ENCODE peak calls at places on chromosomes 12 and 14, in five cellular contexts. O, P, U, J and C are unnamed samples.

GRCh38 chr14:53793790-53794560 is 162.7 kb downstream of the BMP4 start:
- DNase-seq in U (no peak), P (peak), J (no peak), O (no peak), C (no peak)

GRCh38 chr12:29725587-29726320 is 58.0 kb downstream of the TMTC1 start:
- DNase-seq in O (no peak), P (no peak), J (no peak), U (no peak), C (no peak)

GRCh38 chr14:65824285-65824977 is 411.9 kb downstream of the FUT8 start:
- DNase-seq in P (no peak), U (peak), O (peak), J (peak), C (peak)

GRCh38 chr12:2980630-2981029 is 21.4 kb downstream of the TEAD4 start:
- DNase-seq in O (no peak), J (no peak), P (no peak), U (no peak), C (no peak)

GRCh38 chr12:6697584-6698351 is 2.8 kb downstream of the PIANP start:
- DNase-seq in P (no peak), J (peak), O (peak), U (peak), C (peak)

GRCh38 chr14:104799657-104800599 is 973 bp upstream of the ZBTB42 start:
- DNase-seq in O (no peak), J (no peak), P (no peak), U (peak), C (no peak)

GRCh38 chr14:91278383-91278715 is 33.8 kb upstream of the GPR68 start:
- DNase-seq in O (no peak), P (no peak), J (peak), U (no peak), C (no peak)

GRCh38 chr12:119328111-119328510 is 6.4 kb upstream of the CCDC60 start:
- DNase-seq in U (no peak), P (no peak), O (no peak), J (peak), C (peak)

GRCh38 chr14:103361868-103362267 is 23.3 kb upstream of the MARK3 start:
- DNase-seq in U (no peak), P (no peak), O (peak), J (no peak), C (no peak)

GRCh38 chr12:32734952-32735351 is 20.7 kb downstream of the YARS2 start:
- DNase-seq in O (no peak), J (peak), U (no peak), P (no peak), C (no peak)

GRCh38 chr12:75591628-75592027 is 80.2 kb upstream of the KRR1 start:
- DNase-seq in U (no peak), O (no peak), J (no peak), P (no peak), C (no peak)

GRCh38 chr12:5244513-5244972 is 187.4 kb upstream of the NTF3 start:
- DNase-seq in J (no peak), O (no peak), P (no peak), U (no peak), C (no peak)

GRCh38 chr12:59164226-59164625 is 243.9 kb upstream of the LRIG3 start:
- DNase-seq in P (no peak), J (no peak), O (no peak), U (no peak), C (no peak)

GRCh38 chr14:105859717-105860614 is 333.6 kb downstream of the TMEM121 start:
- DNase-seq in J (peak), O (no peak), U (peak), P (no peak), C (no peak)

GRCh38 chr14:27427796-27428195 is 830.0 kb upstream of the NOVA1 start:
- DNase-seq in P (no peak), U (no peak), J (no peak), O (peak), C (no peak)

GRCh38 chr12:23221926-23222325 is 597.0 kb downstream of the ETNK1 start:
- DNase-seq in U (no peak), O (no peak), J (no peak), P (no peak), C (no peak)

GRCh38 chr14:75566321-75566720 is 12.1 kb upstream of the FLVCR2 start:
- DNase-seq in O (no peak), U (no peak), P (no peak), J (no peak), C (no peak)

GRCh38 chr14:71752111-71752738 is 180.0 kb upstream of the RGS6 start:
- DNase-seq in P (no peak), U (no peak), J (no peak), O (no peak), C (no peak)

GRCh38 chr12:125287155-125287847 is 222.1 kb downstream of the AACS start:
- DNase-seq in O (no peak), U (peak), P (no peak), J (no peak), C (no peak)

GRCh38 chr12:65895759-65896656 is 71.7 kb downstream of the HMGA2 start:
- DNase-seq in P (no peak), O (no peak), U (no peak), J (no peak), C (no peak)

GRCh38 chr12:97223419-97223818 is 239.2 kb upstream of the RMST start:
- DNase-seq in P (no peak), O (no peak), J (no peak), U (peak), C (no peak)

GRCh38 chr14:48943913-48944312 is 642.3 kb downstream of the RPS29 start:
- DNase-seq in P (no peak), U (no peak), J (no peak), O (no peak), C (no peak)

GRCh38 chr12:9133243-9133938 is 17.7 kb upstream of the A2M start:
- DNase-seq in P (no peak), O (peak), J (no peak), U (no peak), C (no peak)

GRCh38 chr14:49879683-49880204 is 13.1 kb upstream of the ARF6 start:
- DNase-seq in P (no peak), O (no peak), J (peak), U (peak), C (no peak)

GRCh38 chr12:93870020-93870795 is 193.0 kb downstream of the CRADD start:
- DNase-seq in O (no peak), J (no peak), U (no peak), P (no peak), C (no peak)

GRCh38 chr12:991350-992278 is 591 bp downstream of the ERC1 start:
- DNase-seq in U (no peak), J (peak), O (no peak), P (peak), C (no peak)

GRCh38 chr12:29640589-29641345 is 143.0 kb downstream of the TMTC1 start:
- DNase-seq in P (no peak), J (no peak), O (peak), U (no peak), C (no peak)

GRCh38 chr14:73261075-73261474 is 23.8 kb downstream of the PAPLN start:
- DNase-seq in P (no peak), J (no peak), O (no peak), U (no peak), C (no peak)

GRCh38 chr12:54725233-54725843 is 77.2 kb upstream of the DCD start:
- DNase-seq in P (no peak), U (peak), J (peak), O (no peak), C (no peak)